ENCODE peak calls at places on chromosomes 2 and 18, in ten cellular contexts. B is IMR-90; F is CD8-positive, alpha-beta T cell; S is PC-9; V is ovary; X is epithelial cell of esophagus; D is DND-41; P is esophagus muscularis mucosa; Z is astrocyte of the spinal cord; E is heart right ventricle. Y is an unnamed sample.

GRCh38 chr2:148645925-148646559 is 1.5 kb downstream of the EPC2 start:
- DNase-seq in B (peak), F (peak), S (peak), V (no peak), X (peak), D (peak), P (no peak), Z (peak), E (no peak), Y (peak)

GRCh38 chr2:31168291-31168690 is 30.1 kb upstream of the GALNT14 start:
- DNase-seq in B (no peak), F (no peak), S (no peak), V (no peak), X (peak), D (peak), P (no peak), Z (no peak), E (no peak), Y (peak)

GRCh38 chr18:22168360-22168921 is 948 bp upstream of the GATA6 start:
- DNase-seq in B (no peak), F (no peak), S (peak), V (peak), X (peak), D (no peak), P (no peak), Z (no peak), E (peak), Y (no peak)

GRCh38 chr2:69201243-69201642 is 185.8 kb downstream of the GFPT1 start:
- DNase-seq in B (no peak), F (no peak), S (no peak), V (no peak), X (no peak), D (no peak), P (no peak), Z (no peak), E (no peak), Y (no peak)

GRCh38 chr2:192328297-192328696 is 133.6 kb upstream of the TMEFF2 start:
- DNase-seq in B (no peak), F (no peak), S (no peak), V (no peak), X (no peak), D (no peak), P (no peak), Z (no peak), E (no peak), Y (no peak)

GRCh38 chr2:27762951-27763906 is 8.3 kb upstream of the MRPL33 start:
- DNase-seq in B (peak), F (no peak), S (peak), V (no peak), X (no peak), D (no peak), P (peak), Z (peak), E (no peak), Y (no peak)

GRCh38 chr2:35803133-35803532 is 552.4 kb upstream of the CRIM1 start:
- DNase-seq in B (no peak), F (no peak), S (no peak), V (no peak), X (no peak), D (no peak), P (no peak), Z (no peak), E (no peak), Y (no peak)

GRCh38 chr2:125667630-125668029 is 988.3 kb upstream of the GYPC start:
- DNase-seq in B (no peak), F (no peak), S (no peak), V (no peak), X (no peak), D (no peak), P (no peak), Z (no peak), E (no peak), Y (no peak)

GRCh38 chr2:38093503-38093902 is 17.6 kb upstream of the CYP1B1 start:
- DNase-seq in B (no peak), F (no peak), S (peak), V (no peak), X (peak), D (no peak), P (no peak), Z (peak), E (no peak), Y (no peak)

GRCh38 chr18:23134780-23135678 is at the start of gene CABLES1:
- DNase-seq in B (peak), F (no peak), S (peak), V (peak), X (peak), D (peak), P (no peak), Z (peak), E (peak), Y (no peak)

GRCh38 chr2:39225564-39225963 is 18.2 kb downstream of the CDKL4 start:
- DNase-seq in B (no peak), F (no peak), S (no peak), V (no peak), X (no peak), D (no peak), P (no peak), Z (no peak), E (no peak), Y (no peak)

GRCh38 chr2:188852752-188853151 is 121.4 kb upstream of the COL3A1 start:
- DNase-seq in B (peak), F (no peak), S (no peak), V (no peak), X (peak), D (no peak), P (no peak), Z (no peak), E (no peak), Y (no peak)

GRCh38 chr18:38023871-38024270 is 458.3 kb upstream of the CELF4 start:
- DNase-seq in B (no peak), F (no peak), S (no peak), V (no peak), X (no peak), D (no peak), P (no peak), Z (no peak), E (no peak), Y (no peak)

GRCh38 chr18:6205706-6206105 is 209.0 kb downstream of the L3MBTL4 start:
- DNase-seq in B (peak), F (no peak), S (no peak), V (no peak), X (no peak), D (no peak), P (no peak), Z (peak), E (no peak), Y (no peak)

GRCh38 chr2:166900700-166901099 is 12.4 kb downstream of the XIRP2 start:
- DNase-seq in B (peak), F (no peak), S (no peak), V (no peak), X (peak), D (no peak), P (no peak), Z (peak), E (no peak), Y (peak)

GRCh38 chr2:182980115-182980514 is 58.1 kb downstream of the NCKAP1 start:
- DNase-seq in B (peak), F (no peak), S (peak), V (no peak), X (peak), D (no peak), P (no peak), Z (peak), E (no peak), Y (peak)

GRCh38 chr2:172962824-172963223 is 112.8 kb upstream of the MAP3K20 start:
- DNase-seq in B (peak), F (no peak), S (peak), V (no peak), X (peak), D (peak), P (no peak), Z (peak), E (no peak), Y (no peak)

GRCh38 chr2:86064006-86064405 is 41.7 kb downstream of the POLR1A start:
- DNase-seq in B (peak), F (no peak), S (peak), V (no peak), X (no peak), D (no peak), P (no peak), Z (peak), E (no peak), Y (no peak)

GRCh38 chr2:70703900-70704549 is 64.0 kb downstream of the ADD2 start:
- DNase-seq in B (no peak), F (no peak), S (no peak), V (no peak), X (peak), D (no peak), P (peak), Z (no peak), E (no peak), Y (no peak)

GRCh38 chr18:47184419-47185050 is 8.4 kb upstream of the IER3IP1 start:
- DNase-seq in B (peak), F (no peak), S (no peak), V (no peak), X (peak), D (peak), P (no peak), Z (no peak), E (no peak), Y (peak)

GRCh38 chr18:62486290-62486964 is 36.4 kb upstream of the ZCCHC2 start:
- DNase-seq in B (peak), F (no peak), S (peak), V (no peak), X (peak), D (no peak), P (no peak), Z (peak), E (no peak), Y (no peak)

GRCh38 chr2:204357175-204357695 is 188.0 kb upstream of the PARD3B start:
- DNase-seq in B (no peak), F (no peak), S (no peak), V (no peak), X (no peak), D (no peak), P (no peak), Z (no peak), E (no peak), Y (no peak)

GRCh38 chr18:56574827-56575226 is 63.6 kb downstream of the TXNL1 start:
- DNase-seq in B (peak), F (no peak), S (no peak), V (peak), X (no peak), D (no peak), P (no peak), Z (no peak), E (peak), Y (no peak)

GRCh38 chr18:70907673-70908072 is 618.8 kb downstream of the SOCS6 start:
- DNase-seq in B (no peak), F (no peak), S (no peak), V (no peak), X (no peak), D (no peak), P (no peak), Z (peak), E (no peak), Y (no peak)

GRCh38 chr2:221025397-221025796 is 546.7 kb downstream of the EPHA4 start:
- DNase-seq in B (no peak), F (no peak), S (no peak), V (no peak), X (peak), D (no peak), P (no peak), Z (no peak), E (no peak), Y (no peak)

GRCh38 chr2:12543452-12544220 is 173.1 kb upstream of the TRIB2 start:
- DNase-seq in B (no peak), F (no peak), S (no peak), V (no peak), X (no peak), D (no peak), P (no peak), Z (peak), E (peak), Y (no peak)

GRCh38 chr18:6683112-6683876 is 46.2 kb upstream of the ARHGAP28 start:
- DNase-seq in B (no peak), F (no peak), S (no peak), V (peak), X (no peak), D (no peak), P (no peak), Z (no peak), E (peak), Y (no peak)

GRCh38 chr2:235851841-235852527 is 316.2 kb downstream of the GBX2 start:
- DNase-seq in B (no peak), F (no peak), S (no peak), V (no peak), X (no peak), D (no peak), P (no peak), Z (no peak), E (no peak), Y (no peak)

GRCh38 chr2:70995227-70995729 is 605 bp upstream of the TEX261 start:
- DNase-seq in B (peak), F (peak), S (peak), V (no peak), X (peak), D (peak), P (no peak), Z (peak), E (no peak), Y (peak)

GRCh38 chr2:218209078-218209477 is 7.9 kb upstream of the ARPC2 start:
- DNase-seq in B (no peak), F (no peak), S (no peak), V (no peak), X (no peak), D (no peak), P (no peak), Z (no peak), E (no peak), Y (no peak)

GRCh38 chr2:96163768-96164429 is 18.7 kb upstream of the DUSP2 start:
- DNase-seq in B (no peak), F (peak), S (no peak), V (no peak), X (no peak), D (peak), P (no peak), Z (no peak), E (no peak), Y (peak)

GRCh38 chr2:96163415-96163767 is 18.2 kb upstream of the DUSP2 start:
- DNase-seq in B (no peak), F (no peak), S (no peak), V (no peak), X (no peak), D (no peak), P (no peak), Z (no peak), E (no peak), Y (no peak)

GRCh38 chr2:96164459-96165184 is 19.4 kb upstream of the DUSP2 start:
- DNase-seq in B (no peak), F (no peak), S (no peak), V (no peak), X (no peak), D (peak), P (no peak), Z (no peak), E (no peak), Y (peak)

GRCh38 chr2:96169868-96170507 is 24.7 kb upstream of the DUSP2 start:
- DNase-seq in B (no peak), F (no peak), S (no peak), V (no peak), X (no peak), D (no peak), P (no peak), Z (no peak), E (no peak), Y (no peak)

DNA sequence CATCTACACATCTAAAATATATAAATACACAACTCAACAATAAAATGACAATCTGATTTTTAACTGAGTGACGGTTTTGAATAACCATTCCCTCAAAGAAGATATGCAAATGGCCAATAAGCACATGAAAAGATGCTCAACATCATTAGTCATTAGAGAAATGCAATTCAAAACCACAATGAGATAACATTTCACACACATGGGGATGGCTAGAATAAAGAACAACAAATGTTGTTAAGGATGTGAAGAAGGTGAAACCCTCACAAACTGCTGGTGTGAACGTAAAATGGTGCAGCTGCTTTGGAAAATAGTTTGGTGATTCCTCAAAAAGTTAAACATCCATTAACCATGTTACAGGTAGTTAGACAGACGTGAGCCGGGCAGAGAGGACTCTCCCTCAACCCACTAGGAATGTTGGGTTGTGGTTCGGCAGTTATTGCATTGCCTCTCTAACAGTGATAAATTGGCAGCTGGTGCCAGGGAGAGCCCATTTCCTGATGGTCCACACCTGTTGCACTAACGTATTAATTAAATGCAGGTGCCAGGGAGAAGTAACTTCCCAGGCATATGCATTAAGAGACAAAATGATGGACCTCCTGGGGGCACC is 22.3 kb upstream of the DUSP2 start:
- DNase-seq in B (no peak), F (no peak), S (no peak), V (no peak), X (no peak), D (no peak), P (no peak), Z (no peak), E (no peak), Y (no peak)
- H3K4me3 ChIP-seq in B (no peak), F (no peak), S (no peak), V (no peak), X (no peak), D (no peak), P (no peak), Z (no peak), E (no peak), Y (no peak)

DNA sequence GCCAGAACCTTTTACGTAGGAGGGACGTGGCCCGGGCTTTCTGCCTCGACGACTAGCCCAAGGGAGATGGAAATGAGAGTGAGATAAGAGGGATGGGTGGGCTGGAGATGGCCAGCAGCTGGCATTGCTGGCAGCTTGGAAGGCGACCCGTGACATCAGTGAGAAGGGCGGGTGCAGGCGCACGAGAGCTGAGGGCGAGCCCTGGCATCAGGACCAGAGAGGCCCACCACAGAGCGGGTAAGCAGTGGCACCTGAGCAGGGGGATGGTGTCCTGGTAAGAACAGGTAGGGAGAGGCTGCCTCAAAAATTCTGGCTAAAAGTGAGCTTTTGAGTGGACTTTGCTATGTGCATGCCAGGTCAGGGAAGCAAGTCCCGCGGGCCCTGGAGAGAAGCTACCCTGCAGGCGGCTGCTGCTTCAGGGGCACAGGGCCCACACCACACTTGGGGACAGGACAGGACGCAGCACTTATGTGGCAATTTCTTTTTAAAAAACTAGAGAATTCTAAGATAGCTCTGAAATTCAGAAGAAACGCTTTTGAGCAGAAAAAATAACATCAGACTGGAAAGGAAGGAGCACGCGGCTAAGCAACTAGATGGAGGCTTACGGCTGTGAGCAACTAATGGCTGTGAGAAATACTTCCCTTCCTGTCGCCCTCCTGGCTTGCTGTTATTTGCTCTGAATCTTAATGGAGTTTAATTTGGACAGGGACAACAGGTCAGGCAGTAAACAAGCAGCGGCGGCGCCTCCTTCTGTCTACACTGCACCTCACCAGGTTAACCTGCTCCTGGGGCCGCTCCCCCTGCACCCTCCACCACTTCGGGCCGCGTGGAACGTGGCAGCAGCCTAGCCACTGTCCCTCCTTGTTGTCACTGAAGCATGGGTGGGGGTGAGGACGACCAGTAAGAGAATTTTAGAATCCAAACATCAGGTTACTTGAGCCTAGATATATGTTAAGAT is 20.5 kb downstream of the THAP4 start:
- DNase-seq in B (no peak), F (no peak), S (no peak), V (no peak), X (no peak), D (no peak), P (no peak), Z (no peak), E (no peak), Y (no peak)
- H3K4me3 ChIP-seq in B (no peak), F (no peak), S (no peak), V (no peak), X (peak), D (no peak), P (no peak), Z (no peak), E (peak), Y (no peak)

DNA sequence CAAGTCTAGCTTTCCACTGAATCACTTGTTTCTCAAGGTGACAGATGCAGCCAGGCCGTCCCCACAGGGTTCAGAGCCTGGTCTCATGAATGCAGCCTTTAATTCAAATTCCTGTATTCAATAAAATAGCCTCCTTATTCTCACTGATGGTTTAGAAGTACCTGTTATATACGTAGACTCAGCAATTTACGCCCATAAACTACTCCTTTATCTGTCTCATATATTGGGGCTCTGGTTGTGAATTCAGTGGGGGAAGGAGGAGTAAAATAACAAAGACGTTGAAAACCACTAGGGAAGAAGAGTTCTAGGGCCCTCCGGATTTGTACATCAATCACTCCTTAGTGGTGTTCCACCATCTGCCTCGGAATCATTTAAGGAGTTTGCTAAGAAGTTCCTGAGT is 1.7 kb downstream of the OBSL1 start:
- DNase-seq in B (no peak), F (no peak), S (no peak), V (no peak), X (no peak), D (no peak), P (no peak), Z (no peak), E (no peak), Y (no peak)
- H3K4me3 ChIP-seq in B (no peak), F (no peak), S (peak), V (peak), X (peak), D (no peak), P (peak), Z (no peak), E (no peak), Y (no peak)

GRCh38 chr18:65522907-65523306 is 227.9 kb upstream of the CDH7 start:
- DNase-seq in B (no peak), F (no peak), S (no peak), V (no peak), X (no peak), D (no peak), P (no peak), Z (no peak), E (no peak), Y (no peak)

GRCh38 chr18:65526099-65526498 is 224.7 kb upstream of the CDH7 start:
- DNase-seq in B (no peak), F (no peak), S (no peak), V (no peak), X (no peak), D (no peak), P (no peak), Z (no peak), E (no peak), Y (no peak)

GRCh38 chr18:65523461-65523860 is 227.4 kb upstream of the CDH7 start:
- DNase-seq in B (no peak), F (no peak), S (no peak), V (no peak), X (no peak), D (no peak), P (no peak), Z (no peak), E (no peak), Y (no peak)

DNA sequence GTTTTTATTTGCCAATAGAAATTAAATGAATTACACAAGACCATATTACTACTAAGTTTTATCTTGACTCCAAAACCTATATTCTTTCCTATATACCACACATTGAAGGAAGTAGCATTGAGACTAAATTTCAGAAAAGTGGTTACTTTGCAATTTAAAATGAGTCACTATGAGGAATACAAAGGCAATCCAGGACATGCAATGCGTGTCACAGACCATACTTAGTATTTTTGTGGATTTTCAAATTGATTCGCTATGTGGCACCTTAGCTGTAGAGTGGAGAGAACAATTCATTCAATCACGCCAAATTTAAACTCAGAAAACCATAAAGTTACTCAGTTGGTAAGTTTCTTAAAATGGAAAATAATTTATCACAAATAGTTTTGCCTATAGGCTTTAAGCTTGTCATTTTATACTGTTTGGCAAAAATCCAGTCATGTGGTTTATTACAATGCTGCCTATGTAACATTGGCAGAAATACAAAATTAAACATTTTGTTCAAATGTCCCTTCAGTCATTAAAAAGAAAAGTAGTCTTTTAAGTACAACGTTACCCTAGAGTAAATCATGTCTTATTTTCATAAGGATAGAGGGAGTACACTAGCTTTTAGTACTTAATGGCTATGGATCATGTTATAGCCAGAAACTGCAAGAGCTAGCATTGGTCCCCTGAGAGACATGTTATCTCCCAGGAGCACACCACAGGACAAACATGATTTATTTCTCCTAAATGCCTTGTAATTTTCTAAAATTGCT is 222.8 kb upstream of the CDH7 start:
- DNase-seq in B (no peak), F (no peak), S (no peak), V (no peak), X (peak), D (no peak), P (no peak), Z (peak), E (no peak), Y (no peak)
- H3K4me3 ChIP-seq in B (no peak), F (no peak), S (no peak), V (no peak), X (no peak), D (no peak), P (no peak), Z (no peak), E (no peak), Y (no peak)

Y was measured in Jurkat, Clone E6-1.